ENCODE peak calls at places on chromosomes 7 and 10, in four cellular contexts. X is hepatocyte, R is fibroblast of lung, J is HCT116. V is an unnamed sample. For H3K4me1, the result is how much of the 10 kb centered on the place peaks cover.

GRCh38 chr7:84548366-84549085 is 353.9 kb upstream of the SEMA3A start:
- DNase-seq in X (no peak), R (peak), J (no peak), V (no peak)

GRCh38 chr7:106864298-106865081 is 592 bp upstream of the PIK3CG start:
- DNase-seq in X (no peak), R (no peak), J (no peak), V (no peak)

GRCh38 chr7:98869374-98870070 is at the start of gene TMEM130:
- DNase-seq in X (no peak), R (no peak), J (no peak), V (no peak)

GRCh38 chr7:53350241-53350640 is 314.8 kb downstream of the POM121L12 start:
- DNase-seq in X (peak), R (no peak), J (no peak), V (peak)

GRCh38 chr10:4519691-4520402 is 306.2 kb upstream of the AKR1E2 start:
- DNase-seq in X (no peak), R (peak), J (no peak), V (no peak)

GRCh38 chr7:143456992-143457793 is 13.9 kb downstream of the TAS2R60 start:
- DNase-seq in X (no peak), R (no peak), J (no peak), V (no peak)

GRCh38 chr7:94045566-94045965 is 41.4 kb upstream of the BET1 start:
- DNase-seq in X (no peak), R (no peak), J (no peak), V (no peak)

GRCh38 chr7:46134795-46135194 is 213.7 kb upstream of the IGFBP3 start:
- DNase-seq in X (no peak), R (no peak), J (no peak), V (no peak)

GRCh38 chr10:119211625-119212441 is 4.5 kb downstream of the GRK5 start:
- DNase-seq in X (no peak), R (no peak), J (no peak), V (no peak)

GRCh38 chr10:109914966-109915365 is 8.3 kb downstream of the XPNPEP1 start:
- DNase-seq in X (peak), R (peak), J (peak), V (peak)

GRCh38 chr10:100746413-100746931 is 1.1 kb downstream of the PAX2 start:
- DNase-seq in X (no peak), R (no peak), J (no peak), V (no peak)

GRCh38 chr10:120453886-120454285 is 3.1 kb upstream of the PLPP4 start:
- DNase-seq in X (no peak), R (no peak), J (no peak), V (no peak)

GRCh38 chr7:137592232-137592896 is 248.8 kb upstream of the PTN start:
- DNase-seq in X (peak), R (peak), J (peak), V (peak)

GRCh38 chr10:61669161-61669755 is 6.5 kb downstream of the CABCOCO1 start:
- DNase-seq in X (no peak), R (peak), J (no peak), V (no peak)

GRCh38 chr7:155491812-155492211 is 33.9 kb downstream of the EN2 start:
- DNase-seq in X (no peak), R (no peak), J (no peak), V (no peak)

GRCh38 chr10:44976352-44977198 is 2.0 kb downstream of the DEPP1 start:
- DNase-seq in X (no peak), R (no peak), J (no peak), V (no peak)

GRCh38 chr10:100882681-100883321 is 30.0 kb upstream of the SLF2 start:
- DNase-seq in X (no peak), R (peak), J (no peak), V (no peak)

GRCh38 chr10:77165445-77166316 is 471.9 kb downstream of the KCNMA1 start:
- DNase-seq in X (peak), R (peak), J (peak), V (peak)

GRCh38 chr10:14748471-14748870 is 26.2 kb downstream of the FAM107B start:
- DNase-seq in X (no peak), R (no peak), J (no peak), V (peak)

GRCh38 chr10:127996586-127996985 is 89.7 kb downstream of the PTPRE start:
- DNase-seq in X (peak), R (peak), J (no peak), V (no peak)

GRCh38 chr7:6271091-6271658 is 1.2 kb downstream of the CYTH3 start:
- DNase-seq in X (peak), R (peak), J (no peak), V (peak)

GRCh38 chr7:42125321-42125720 is 111.7 kb downstream of the GLI3 start:
- DNase-seq in X (no peak), R (no peak), J (no peak), V (no peak)

GRCh38 chr7:40571796-40572195 is 437.0 kb downstream of the SUGCT start:
- DNase-seq in X (no peak), R (peak), J (no peak), V (no peak)

DNA sequence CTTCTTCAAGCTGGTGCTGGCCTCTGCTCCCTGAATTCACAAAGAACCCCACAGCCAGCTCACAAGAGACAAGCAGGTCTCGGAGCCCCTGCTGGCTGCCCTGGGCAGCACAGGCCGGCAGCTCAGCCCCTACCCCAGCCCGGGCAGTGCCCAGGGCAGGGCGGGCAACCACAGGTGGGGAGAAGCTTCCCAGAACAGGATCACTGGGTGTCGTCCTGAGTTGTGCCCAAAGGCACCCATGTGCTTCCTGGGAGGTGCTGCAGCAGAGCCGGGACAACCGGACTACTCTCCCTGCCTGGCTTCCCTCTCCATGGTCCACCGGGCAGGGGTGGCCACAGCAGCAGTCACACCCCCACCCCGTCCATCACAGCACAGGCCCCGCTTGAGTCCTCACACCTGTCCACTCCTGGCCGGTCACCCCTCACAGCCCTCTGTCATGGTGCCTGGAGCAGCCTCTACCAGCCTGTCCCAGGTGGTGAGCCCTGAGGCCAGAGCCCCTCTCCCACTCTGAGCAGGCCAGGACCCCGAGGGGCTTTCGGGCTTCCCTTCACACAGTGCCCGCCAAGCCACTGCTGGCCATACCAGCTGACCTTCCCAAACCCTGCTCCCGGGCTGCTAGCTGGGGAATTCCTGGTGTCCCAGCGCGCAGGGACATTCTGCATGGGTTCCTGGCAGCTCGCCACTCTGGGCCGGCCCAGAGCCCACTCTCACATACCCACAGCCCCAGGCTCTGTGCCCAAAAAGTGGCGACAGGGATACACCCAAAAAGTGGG is 3.1 kb downstream of the RASGEF1A start:
- DNase-seq in X (no peak), R (no peak), J (no peak), V (no peak)
- TF ChIP-seq CTCF in X (no peak), R (peak), J (peak), V (no peak)

DNA sequence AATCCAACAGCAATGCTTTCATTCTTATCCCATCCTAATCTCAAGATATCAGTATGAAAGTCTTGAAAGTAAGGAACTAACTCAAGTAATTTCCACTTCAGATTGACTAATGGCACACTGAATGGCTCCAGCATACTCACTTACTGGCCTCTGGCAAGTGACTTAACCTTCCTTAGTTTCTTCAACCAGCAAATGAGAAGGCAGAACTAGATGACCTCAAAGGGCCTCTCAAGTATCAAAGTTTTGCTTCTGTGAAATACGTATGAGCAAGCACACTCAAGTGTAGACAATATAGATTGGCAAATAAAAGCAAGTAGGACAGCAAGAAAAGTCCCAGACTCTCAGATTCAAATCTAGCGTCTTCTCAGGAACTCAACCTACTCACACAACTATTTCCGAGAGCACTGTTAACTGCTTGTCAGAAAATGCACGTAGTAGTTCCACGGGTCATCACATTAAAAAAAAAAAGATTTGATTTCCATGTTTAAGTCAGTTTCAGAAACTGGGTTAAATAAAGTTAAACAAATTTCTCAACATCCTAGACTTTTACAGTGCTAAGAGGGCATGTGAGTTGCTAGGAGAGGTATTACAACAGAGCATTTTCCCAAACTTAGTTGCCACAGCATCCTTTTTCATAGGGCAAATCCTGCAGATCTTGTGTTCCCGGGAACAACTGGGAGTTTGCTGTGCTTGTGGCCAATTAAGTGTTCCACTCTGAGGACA is 276.9 kb upstream of the KLF14 start:
- DNase-seq in X (no peak), R (peak), J (no peak), V (no peak)
- H3K4me1 ChIP-seq in X (under half), R (under half), J (half or more), V (under half)

DNA sequence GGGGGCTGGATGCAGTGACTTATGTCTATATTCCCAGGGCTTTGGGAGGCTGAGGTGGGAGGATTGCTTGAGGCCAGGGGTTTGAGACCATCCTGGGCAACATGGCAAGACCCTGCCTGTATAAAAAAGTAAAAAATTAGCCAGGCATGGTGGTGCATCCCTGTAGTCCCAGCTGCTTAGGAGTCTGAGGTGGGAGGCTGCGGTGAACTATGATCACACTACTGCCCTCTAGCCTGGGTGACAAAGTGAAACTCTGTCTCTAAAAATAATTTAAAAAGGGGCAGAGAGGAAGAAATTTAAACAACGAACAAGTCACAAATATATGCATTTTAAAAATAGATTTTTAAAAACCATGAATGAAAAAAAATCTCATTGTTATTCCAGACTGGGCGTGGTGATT is 46.2 kb upstream of the FEZF1 start:
- DNase-seq in X (no peak), R (no peak), J (no peak), V (no peak)
- TF ChIP-seq CTCF in X (no peak), R (no peak), J (no peak), V (no peak)

DNA sequence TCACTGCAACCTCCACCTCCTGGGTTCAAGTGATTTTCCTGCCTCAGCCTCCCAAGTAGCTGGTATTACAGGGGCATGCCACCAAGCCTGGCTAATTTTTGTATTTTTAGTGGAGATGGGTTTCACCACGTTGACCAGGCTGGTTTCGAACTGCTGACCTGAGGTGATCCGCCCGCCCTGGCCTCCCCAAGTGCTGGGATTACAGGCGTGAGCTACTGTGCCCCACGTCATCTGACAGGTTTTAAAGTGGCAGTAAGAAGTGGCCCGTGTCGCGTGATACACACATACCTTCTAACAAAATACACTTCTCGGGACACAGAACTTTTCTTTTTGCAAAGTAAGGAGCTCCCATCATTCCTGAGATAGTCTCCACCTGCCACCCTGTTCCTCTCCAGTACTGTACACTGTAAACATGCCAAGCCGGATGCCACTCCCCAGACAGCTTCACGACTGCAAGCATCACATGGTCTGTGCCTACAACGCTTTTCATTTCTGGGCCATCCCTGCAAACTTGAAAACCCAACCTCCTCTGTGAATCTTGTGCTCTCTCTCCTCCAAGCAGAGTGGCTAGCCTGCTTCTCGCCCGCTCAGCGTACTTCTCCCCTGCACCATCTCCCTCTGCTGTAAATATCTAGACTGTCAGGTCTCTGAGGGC is 256.3 kb upstream of the KLF14 start:
- DNase-seq in X (no peak), R (no peak), J (no peak), V (peak)
- H3K4me1 ChIP-seq in X (under half), R (under half), J (half or more), V (under half)

GRCh38 chr7:27155816-27156507 is 513 bp downstream of the HOXA7 start:
- DNase-seq in X (no peak), R (peak), J (no peak), V (peak)
- TF ChIP-seq CTCF in X (no peak), R (no peak), J (no peak), V (no peak)

GRCh38 chr10:131972474-131973071 is 9.2 kb downstream of the BNIP3 start:
- DNase-seq in X (no peak), R (peak), J (no peak), V (peak)
- H3K4me1 ChIP-seq in X (under half), R (under half), J (under half), V (under half)

GRCh38 chr10:17290226-17290625 is 62.2 kb downstream of the VIM start:
- DNase-seq in X (no peak), R (peak), J (peak), V (no peak)
- TF ChIP-seq CTCF in X (peak), R (peak), J (peak), V (no peak)

GRCh38 chr10:103645141-103646054 is 151.9 kb downstream of the NEURL1 start:
- DNase-seq in X (peak), R (peak), J (no peak), V (no peak)
- H3K4me1 ChIP-seq in X (under half), R (half or more), J (under half), V (under half)